ENCODE peak calls at places on chromosomes 7 and 10, in eight cellular contexts. One of them, this sample, is unnamed.

GRCh38 chr7:101677421-101678137 is 48.5 kb upstream of the MYL10 start:
- DNase-seq in iPS DF 6.9: no peak
- DNase-seq in C1 segment of cervical spinal cord: no peak
- DNase-seq in GM23338: peak
- DNase-seq in Calu3: peak
- DNase-seq in GM10248: no peak
- DNase-seq in NCI-H1048: no peak
- DNase-seq in heart right ventricle: no peak
- DNase-seq in this sample: no peak

GRCh38 chr10:70744617-70745138 is 40.5 kb downstream of the TBATA start:
- DNase-seq in iPS DF 6.9: no peak
- DNase-seq in C1 segment of cervical spinal cord: no peak
- DNase-seq in GM23338: no peak
- DNase-seq in Calu3: no peak
- DNase-seq in GM10248: no peak
- DNase-seq in NCI-H1048: no peak
- DNase-seq in heart right ventricle: no peak
- DNase-seq in this sample: peak

GRCh38 chr7:120695848-120696247 is 162.1 kb downstream of the TSPAN12 start:
- DNase-seq in iPS DF 6.9: no peak
- DNase-seq in C1 segment of cervical spinal cord: no peak
- DNase-seq in GM23338: no peak
- DNase-seq in Calu3: no peak
- DNase-seq in GM10248: no peak
- DNase-seq in NCI-H1048: no peak
- DNase-seq in heart right ventricle: no peak
- DNase-seq in this sample: no peak

GRCh38 chr7:84013616-84014240 is 180.9 kb downstream of the SEMA3A start:
- DNase-seq in iPS DF 6.9: no peak
- DNase-seq in C1 segment of cervical spinal cord: no peak
- DNase-seq in GM23338: peak
- DNase-seq in Calu3: no peak
- DNase-seq in GM10248: no peak
- DNase-seq in NCI-H1048: no peak
- DNase-seq in heart right ventricle: no peak
- DNase-seq in this sample: no peak

GRCh38 chr7:28957064-28957821 is 887 bp downstream of the TRIL start:
- DNase-seq in iPS DF 6.9: no peak
- DNase-seq in C1 segment of cervical spinal cord: no peak
- DNase-seq in GM23338: peak
- DNase-seq in Calu3: no peak
- DNase-seq in GM10248: peak
- DNase-seq in NCI-H1048: no peak
- DNase-seq in heart right ventricle: peak
- DNase-seq in this sample: no peak

GRCh38 chr10:80633383-80633860 is 95.7 kb downstream of the SH2D4B start:
- DNase-seq in iPS DF 6.9: no peak
- DNase-seq in C1 segment of cervical spinal cord: no peak
- DNase-seq in GM23338: no peak
- DNase-seq in Calu3: no peak
- DNase-seq in GM10248: no peak
- DNase-seq in NCI-H1048: no peak
- DNase-seq in heart right ventricle: no peak
- DNase-seq in this sample: no peak

GRCh38 chr7:149865437-149865836 is 8.3 kb upstream of the ATP6V0E2 start:
- DNase-seq in iPS DF 6.9: no peak
- DNase-seq in C1 segment of cervical spinal cord: no peak
- DNase-seq in GM23338: no peak
- DNase-seq in Calu3: no peak
- DNase-seq in GM10248: no peak
- DNase-seq in NCI-H1048: no peak
- DNase-seq in heart right ventricle: no peak
- DNase-seq in this sample: no peak

GRCh38 chr10:30903397-30904138 is 128.1 kb downstream of the ZNF438 start:
- DNase-seq in iPS DF 6.9: no peak
- DNase-seq in C1 segment of cervical spinal cord: no peak
- DNase-seq in GM23338: no peak
- DNase-seq in Calu3: no peak
- DNase-seq in GM10248: no peak
- DNase-seq in NCI-H1048: no peak
- DNase-seq in heart right ventricle: no peak
- DNase-seq in this sample: no peak

GRCh38 chr10:17453377-17454091 is 861 bp downstream of the ST8SIA6 start:
- DNase-seq in iPS DF 6.9: no peak
- DNase-seq in C1 segment of cervical spinal cord: no peak
- DNase-seq in GM23338: peak
- DNase-seq in Calu3: peak
- DNase-seq in GM10248: peak
- DNase-seq in NCI-H1048: no peak
- DNase-seq in heart right ventricle: peak
- DNase-seq in this sample: peak

GRCh38 chr10:127968027-127968441 is 61.1 kb downstream of the PTPRE start:
- DNase-seq in iPS DF 6.9: no peak
- DNase-seq in C1 segment of cervical spinal cord: no peak
- DNase-seq in GM23338: peak
- DNase-seq in Calu3: no peak
- DNase-seq in GM10248: no peak
- DNase-seq in NCI-H1048: no peak
- DNase-seq in heart right ventricle: no peak
- DNase-seq in this sample: no peak

GRCh38 chr7:80184693-80185092 is 50.1 kb downstream of the GNAI1 start:
- DNase-seq in iPS DF 6.9: no peak
- DNase-seq in C1 segment of cervical spinal cord: no peak
- DNase-seq in GM23338: no peak
- DNase-seq in Calu3: no peak
- DNase-seq in GM10248: no peak
- DNase-seq in NCI-H1048: no peak
- DNase-seq in heart right ventricle: no peak
- DNase-seq in this sample: no peak

GRCh38 chr7:151346180-151346769 is 4.7 kb downstream of the NUB1 start:
- DNase-seq in iPS DF 6.9: no peak
- DNase-seq in C1 segment of cervical spinal cord: no peak
- DNase-seq in GM23338: no peak
- DNase-seq in Calu3: peak
- DNase-seq in GM10248: no peak
- DNase-seq in NCI-H1048: no peak
- DNase-seq in heart right ventricle: no peak
- DNase-seq in this sample: no peak

This sample was measured in left lung.